ENCODE peak calls at places on chromosomes 1 and 21, in ten cellular contexts. Z is Peyer's patch; W is cardiac fibroblast; Y is esophagus squamous epithelium; L is AG10803; G is mucosa of descending colon; F is A549; J is CD8-positive, alpha-beta T cell; V is heart left ventricle; S is astrocyte of the cerebellum. K is an unnamed sample.
A peak's percentile ranks its signal among the peaks of the same experiment; 100 is the strongest.

GRCh38 chr1:95018602-95019369 is 54.0 kb downstream of the ALG14 start:
- DNase-seq in Z (no peak), W (peak; percentile 24), Y (no peak), L (peak; percentile 33), G (no peak), F (peak; percentile 5), J (no peak), V (no peak), S (no peak), K (no peak)

GRCh38 chr1:236401698-236402097 is 7.6 kb downstream of the EDARADD start:
- DNase-seq in Z (no peak), W (no peak), Y (no peak), L (no peak), G (no peak), F (no peak), J (no peak), V (no peak), S (no peak), K (no peak)

GRCh38 chr1:205273551-205273982 is 45.8 kb downstream of the TMCC2 start:
- DNase-seq in Z (peak; percentile 89), W (peak; percentile 81), Y (no peak), L (peak; percentile 69), G (peak; percentile 89), F (peak; percentile 96), J (peak; percentile 86), V (peak; percentile 85), S (peak; percentile 51), K (no peak)

GRCh38 chr1:47402591-47402990 is 13.5 kb upstream of the FOXE3 start:
- DNase-seq in Z (no peak), W (no peak), Y (no peak), L (no peak), G (no peak), F (no peak), J (no peak), V (no peak), S (no peak), K (no peak)

GRCh38 chr1:58746182-58746581 is 37.7 kb downstream of the JUN start:
- DNase-seq in Z (no peak), W (no peak), Y (no peak), L (no peak), G (no peak), F (no peak), J (no peak), V (no peak), S (no peak), K (no peak)

GRCh38 chr1:91335607-91336006 is 69.0 kb downstream of the HFM1 start:
- DNase-seq in Z (no peak), W (no peak), Y (no peak), L (no peak), G (no peak), F (no peak), J (no peak), V (no peak), S (no peak), K (no peak)

GRCh38 chr1:113868387-113869083 is 3.0 kb downstream of the PTPN22 start:
- DNase-seq in Z (no peak), W (peak; percentile 9), Y (no peak), L (peak; percentile 29), G (no peak), F (no peak), J (no peak), V (no peak), S (no peak), K (no peak)

GRCh38 chr1:112849967-112850641 is 105.9 kb downstream of the SLC16A1 start:
- DNase-seq in Z (no peak), W (no peak), Y (no peak), L (no peak), G (no peak), F (no peak), J (no peak), V (no peak), S (no peak), K (no peak)

GRCh38 chr1:156540955-156541354 is 31.4 kb downstream of the IQGAP3 start:
- DNase-seq in Z (no peak), W (no peak), Y (no peak), L (peak; percentile 20), G (no peak), F (no peak), J (no peak), V (no peak), S (no peak), K (no peak)

GRCh38 chr1:207009945-207010344 is 22.6 kb downstream of the C1orf116 start:
- DNase-seq in Z (no peak), W (no peak), Y (no peak), L (no peak), G (no peak), F (no peak), J (no peak), V (no peak), S (no peak), K (no peak)

GRCh38 chr1:240496941-240497340 is 115.0 kb downstream of the GREM2 start:
- DNase-seq in Z (no peak), W (no peak), Y (no peak), L (no peak), G (no peak), F (no peak), J (no peak), V (no peak), S (no peak), K (no peak)

GRCh38 chr1:175521265-175522040 is 221.9 kb downstream of the TNR start:
- DNase-seq in Z (no peak), W (peak; percentile 50), Y (no peak), L (no peak), G (no peak), F (no peak), J (no peak), V (no peak), S (no peak), K (no peak)

GRCh38 chr1:18673976-18674375 is 43.3 kb downstream of the PAX7 start:
- DNase-seq in Z (no peak), W (no peak), Y (no peak), L (no peak), G (no peak), F (no peak), J (no peak), V (no peak), S (no peak), K (no peak)
- TF ChIP-seq CTCF in Z (no peak), W (no peak), Y (no peak), L (no peak), G (no peak), F (peak; percentile 35), J (no peak), V (no peak), S (no peak), K (peak; percentile 13)

DNA sequence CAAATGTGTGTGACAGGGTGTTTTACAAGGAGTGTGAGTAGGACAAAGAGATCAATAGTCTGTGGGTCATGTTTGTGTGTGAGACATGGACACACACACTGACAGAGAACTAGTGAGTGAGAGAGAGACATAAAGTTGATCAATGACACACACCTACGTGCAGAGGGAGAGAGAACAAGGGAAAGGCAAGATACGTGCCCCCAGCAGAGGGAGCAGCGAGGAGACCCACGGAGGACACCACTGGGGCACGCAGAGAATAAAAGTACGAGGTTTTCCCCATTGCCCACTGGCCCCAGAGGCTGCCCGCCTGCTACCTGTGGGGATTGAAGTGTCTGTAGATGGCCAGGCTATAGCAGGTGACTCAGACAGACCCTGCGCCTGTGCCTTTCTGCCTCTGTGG is 130.2 kb upstream of the CSF3R start:
- DNase-seq in Z (no peak), W (no peak), Y (no peak), L (no peak), G (no peak), F (no peak), J (no peak), V (no peak), S (no peak), K (no peak)
- H3K4me3 ChIP-seq in Z (no peak overlapping the region), W (no peak overlapping the region), Y (no peak overlapping the region), L (no peak overlapping the region), G (no peak overlapping the region), F (no peak overlapping the region), J (no peak overlapping the region), V (no peak overlapping the region), S (no peak overlapping the region), K (no peak overlapping the region)

GRCh38 chr21:42515708-42516502 is 2.3 kb downstream of the SLC37A1 start:
- DNase-seq in Z (peak; percentile 54), W (no peak), Y (no peak), L (no peak), G (no peak), F (no peak), J (no peak), V (no peak), S (no peak), K (no peak)

GRCh38 chr21:42514883-42515228 is 1.2 kb downstream of the SLC37A1 start:
- DNase-seq in Z (no peak), W (no peak), Y (no peak), L (no peak), G (no peak), F (no peak), J (no peak), V (no peak), S (no peak), K (no peak)

GRCh38 chr21:42513151-42513984 is at the start of gene SLC37A1:
- DNase-seq in Z (peak; percentile 75), W (no peak), Y (no peak), L (no peak), G (peak; percentile 67), F (no peak), J (peak; percentile 38), V (no peak), S (no peak), K (no peak)

GRCh38 chr21:42512346-42513034 is 1.2 kb upstream of the SLC37A1 start:
- DNase-seq in Z (no peak), W (no peak), Y (no peak), L (no peak), G (no peak), F (no peak), J (no peak), V (no peak), S (no peak), K (no peak)

GRCh38 chr21:42513985-42514882 is 582 bp downstream of the SLC37A1 start:
- DNase-seq in Z (peak; percentile 84), W (no peak), Y (no peak), L (no peak), G (peak; percentile 84), F (peak; percentile 28), J (peak; percentile 63), V (peak; percentile 48), S (no peak), K (no peak)
- TF ChIP-seq CTCF in Z (no peak), W (no peak), Y (no peak), L (no peak), G (no peak), F (no peak), J (no peak), V (no peak), S (no peak), K (no peak)

GRCh38 chr21:31766895-31767294 is 35.0 kb upstream of the SCAF4 start:
- DNase-seq in Z (no peak), W (no peak), Y (no peak), L (no peak), G (no peak), F (no peak), J (no peak), V (no peak), S (no peak), K (no peak)
- H3K4me3 ChIP-seq in Z (no peak overlapping the region), W (no peak overlapping the region), Y (no peak overlapping the region), L (no peak overlapping the region), G (no peak overlapping the region), F (no peak overlapping the region), J (no peak overlapping the region), V (no peak overlapping the region), S (no peak overlapping the region), K (no peak overlapping the region)

DNA sequence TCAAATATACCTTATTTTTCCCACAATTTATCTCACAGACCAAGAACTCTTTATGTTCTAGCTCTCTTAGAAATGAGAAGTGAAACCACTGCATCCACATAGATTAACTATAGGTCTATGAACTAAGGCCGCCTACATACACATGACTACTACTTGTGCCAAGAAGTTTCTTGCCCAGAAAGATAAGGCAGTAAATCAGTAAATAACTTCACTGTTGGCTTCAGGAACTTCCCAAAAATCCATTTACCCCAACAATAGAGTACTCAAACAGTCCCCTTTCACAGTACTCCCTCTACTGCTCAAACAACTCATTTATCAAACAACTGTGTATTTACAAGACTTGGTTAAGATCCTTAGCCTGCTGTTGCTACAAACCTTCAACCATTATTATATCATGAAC is 96.5 kb downstream of the NME7 start:
- DNase-seq in Z (no peak), W (peak; percentile 60), Y (no peak), L (no peak), G (no peak), F (no peak), J (no peak), V (no peak), S (no peak), K (no peak)
- TF ChIP-seq CTCF in Z (no peak), W (no peak), Y (no peak), L (no peak), G (no peak), F (no peak), J (no peak), V (no peak), S (no peak), K (no peak)

K was measured in AG09309.